ENCODE peak calls at places on chromosome 17, in ten cellular contexts. One of them, this sample, is unnamed.

GRCh38 chr17:68539536-68540469 is 27.6 kb downstream of the PRKAR1A start:
- DNase-seq in heart right ventricle: no peak
- DNase-seq in CD8-positive, alpha-beta T cell: no peak
- DNase-seq in BJ: no peak
- DNase-seq in activated CD4-positive, alpha-beta T cell treated with anti-CD3 and anti-CD28 coated beads, Interleukin-2, amount 50 U/mL, for 1 hour: no peak
- DNase-seq in fibroblast of lung: no peak
- DNase-seq in HuH-7: peak; percentile 23
- DNase-seq in activated T-helper 1 cell treated with anti-CD3 and anti-CD28 coated beads, Interleukin-2, amount 50 U/mL, for 16 hours: no peak
- DNase-seq in stimulated activated CD4-positive, alpha-beta T cell treated with anti-CD3 and anti-CD28 coated beads, TNF-alpha, amount 100 ng/mL, for 48 hours: no peak
- DNase-seq in naive thymus-derived CD4-positive, alpha-beta T cell: no peak
- DNase-seq in this sample: no peak

GRCh38 chr17:40287494-40288369 is at the start of gene CDC6:
- DNase-seq in heart right ventricle: peak; percentile 97
- DNase-seq in CD8-positive, alpha-beta T cell: peak; percentile 97
- DNase-seq in BJ: peak; percentile 96
- DNase-seq in activated CD4-positive, alpha-beta T cell treated with anti-CD3 and anti-CD28 coated beads, Interleukin-2, amount 50 U/mL, for 1 hour: peak; percentile 98
- DNase-seq in fibroblast of lung: peak; percentile 98
- DNase-seq in HuH-7: peak; percentile 88
- DNase-seq in activated T-helper 1 cell treated with anti-CD3 and anti-CD28 coated beads, Interleukin-2, amount 50 U/mL, for 16 hours: peak; percentile 97
- DNase-seq in stimulated activated CD4-positive, alpha-beta T cell treated with anti-CD3 and anti-CD28 coated beads, TNF-alpha, amount 100 ng/mL, for 48 hours: peak; percentile 97
- DNase-seq in naive thymus-derived CD4-positive, alpha-beta T cell: peak; percentile 99
- DNase-seq in this sample: peak; percentile 97

GRCh38 chr17:77778636-77779524 is 179.6 kb upstream of the TNRC6C start:
- DNase-seq in heart right ventricle: peak; percentile 71
- DNase-seq in CD8-positive, alpha-beta T cell: no peak
- DNase-seq in BJ: no peak
- DNase-seq in activated CD4-positive, alpha-beta T cell treated with anti-CD3 and anti-CD28 coated beads, Interleukin-2, amount 50 U/mL, for 1 hour: no peak
- DNase-seq in fibroblast of lung: peak; percentile 12
- DNase-seq in HuH-7: no peak
- DNase-seq in activated T-helper 1 cell treated with anti-CD3 and anti-CD28 coated beads, Interleukin-2, amount 50 U/mL, for 16 hours: no peak
- DNase-seq in stimulated activated CD4-positive, alpha-beta T cell treated with anti-CD3 and anti-CD28 coated beads, TNF-alpha, amount 100 ng/mL, for 48 hours: no peak
- DNase-seq in naive thymus-derived CD4-positive, alpha-beta T cell: no peak
- DNase-seq in this sample: no peak

GRCh38 chr17:33012522-33013033 is 20.9 kb downstream of the SPACA3 start:
- DNase-seq in heart right ventricle: no peak
- DNase-seq in CD8-positive, alpha-beta T cell: no peak
- DNase-seq in BJ: peak; percentile 51
- DNase-seq in activated CD4-positive, alpha-beta T cell treated with anti-CD3 and anti-CD28 coated beads, Interleukin-2, amount 50 U/mL, for 1 hour: no peak
- DNase-seq in fibroblast of lung: peak; percentile 96
- DNase-seq in HuH-7: no peak
- DNase-seq in activated T-helper 1 cell treated with anti-CD3 and anti-CD28 coated beads, Interleukin-2, amount 50 U/mL, for 16 hours: no peak
- DNase-seq in stimulated activated CD4-positive, alpha-beta T cell treated with anti-CD3 and anti-CD28 coated beads, TNF-alpha, amount 100 ng/mL, for 48 hours: no peak
- DNase-seq in naive thymus-derived CD4-positive, alpha-beta T cell: no peak
- DNase-seq in this sample: no peak

GRCh38 chr17:54559883-54560282 is 340.8 kb upstream of the TOM1L1 start:
- DNase-seq in heart right ventricle: no peak
- DNase-seq in CD8-positive, alpha-beta T cell: no peak
- DNase-seq in BJ: no peak
- DNase-seq in activated CD4-positive, alpha-beta T cell treated with anti-CD3 and anti-CD28 coated beads, Interleukin-2, amount 50 U/mL, for 1 hour: no peak
- DNase-seq in fibroblast of lung: no peak
- DNase-seq in HuH-7: no peak
- DNase-seq in activated T-helper 1 cell treated with anti-CD3 and anti-CD28 coated beads, Interleukin-2, amount 50 U/mL, for 16 hours: no peak
- DNase-seq in stimulated activated CD4-positive, alpha-beta T cell treated with anti-CD3 and anti-CD28 coated beads, TNF-alpha, amount 100 ng/mL, for 48 hours: no peak
- DNase-seq in naive thymus-derived CD4-positive, alpha-beta T cell: no peak
- DNase-seq in this sample: no peak

GRCh38 chr17:64159051-64159590 is 29.2 kb upstream of the ERN1 start:
- DNase-seq in heart right ventricle: no peak
- DNase-seq in CD8-positive, alpha-beta T cell: no peak
- DNase-seq in BJ: no peak
- DNase-seq in activated CD4-positive, alpha-beta T cell treated with anti-CD3 and anti-CD28 coated beads, Interleukin-2, amount 50 U/mL, for 1 hour: no peak
- DNase-seq in fibroblast of lung: no peak
- DNase-seq in HuH-7: no peak
- DNase-seq in activated T-helper 1 cell treated with anti-CD3 and anti-CD28 coated beads, Interleukin-2, amount 50 U/mL, for 16 hours: no peak
- DNase-seq in stimulated activated CD4-positive, alpha-beta T cell treated with anti-CD3 and anti-CD28 coated beads, TNF-alpha, amount 100 ng/mL, for 48 hours: no peak
- DNase-seq in naive thymus-derived CD4-positive, alpha-beta T cell: no peak
- DNase-seq in this sample: no peak

GRCh38 chr17:45221081-45221996 is at the start of gene FMNL1:
- DNase-seq in heart right ventricle: peak; percentile 73
- DNase-seq in CD8-positive, alpha-beta T cell: peak; percentile 74
- DNase-seq in BJ: no peak
- DNase-seq in activated CD4-positive, alpha-beta T cell treated with anti-CD3 and anti-CD28 coated beads, Interleukin-2, amount 50 U/mL, for 1 hour: peak; percentile 61
- DNase-seq in fibroblast of lung: no peak
- DNase-seq in HuH-7: no peak
- DNase-seq in activated T-helper 1 cell treated with anti-CD3 and anti-CD28 coated beads, Interleukin-2, amount 50 U/mL, for 16 hours: peak; percentile 37
- DNase-seq in stimulated activated CD4-positive, alpha-beta T cell treated with anti-CD3 and anti-CD28 coated beads, TNF-alpha, amount 100 ng/mL, for 48 hours: peak; percentile 50
- DNase-seq in naive thymus-derived CD4-positive, alpha-beta T cell: peak; percentile 52
- DNase-seq in this sample: peak; percentile 47

GRCh38 chr17:63442549-63443035 is 3.5 kb downstream of the CYB561 start:
- DNase-seq in heart right ventricle: no peak
- DNase-seq in CD8-positive, alpha-beta T cell: no peak
- DNase-seq in BJ: no peak
- DNase-seq in activated CD4-positive, alpha-beta T cell treated with anti-CD3 and anti-CD28 coated beads, Interleukin-2, amount 50 U/mL, for 1 hour: no peak
- DNase-seq in fibroblast of lung: no peak
- DNase-seq in HuH-7: peak; percentile 73
- DNase-seq in activated T-helper 1 cell treated with anti-CD3 and anti-CD28 coated beads, Interleukin-2, amount 50 U/mL, for 16 hours: no peak
- DNase-seq in stimulated activated CD4-positive, alpha-beta T cell treated with anti-CD3 and anti-CD28 coated beads, TNF-alpha, amount 100 ng/mL, for 48 hours: no peak
- DNase-seq in naive thymus-derived CD4-positive, alpha-beta T cell: no peak
- DNase-seq in this sample: no peak

GRCh38 chr17:58327363-58328194 is 1.0 kb downstream of the TSPOAP1 start:
- DNase-seq in heart right ventricle: no peak
- DNase-seq in CD8-positive, alpha-beta T cell: no peak
- DNase-seq in BJ: no peak
- DNase-seq in activated CD4-positive, alpha-beta T cell treated with anti-CD3 and anti-CD28 coated beads, Interleukin-2, amount 50 U/mL, for 1 hour: no peak
- DNase-seq in fibroblast of lung: peak; percentile 18
- DNase-seq in HuH-7: no peak
- DNase-seq in activated T-helper 1 cell treated with anti-CD3 and anti-CD28 coated beads, Interleukin-2, amount 50 U/mL, for 16 hours: no peak
- DNase-seq in stimulated activated CD4-positive, alpha-beta T cell treated with anti-CD3 and anti-CD28 coated beads, TNF-alpha, amount 100 ng/mL, for 48 hours: no peak
- DNase-seq in naive thymus-derived CD4-positive, alpha-beta T cell: peak; percentile 54
- DNase-seq in this sample: peak; percentile 42

GRCh38 chr17:54754560-54754959 is 146.1 kb upstream of the TOM1L1 start:
- DNase-seq in heart right ventricle: no peak
- DNase-seq in CD8-positive, alpha-beta T cell: no peak
- DNase-seq in BJ: no peak
- DNase-seq in activated CD4-positive, alpha-beta T cell treated with anti-CD3 and anti-CD28 coated beads, Interleukin-2, amount 50 U/mL, for 1 hour: no peak
- DNase-seq in fibroblast of lung: no peak
- DNase-seq in HuH-7: peak; percentile 26
- DNase-seq in activated T-helper 1 cell treated with anti-CD3 and anti-CD28 coated beads, Interleukin-2, amount 50 U/mL, for 16 hours: no peak
- DNase-seq in stimulated activated CD4-positive, alpha-beta T cell treated with anti-CD3 and anti-CD28 coated beads, TNF-alpha, amount 100 ng/mL, for 48 hours: no peak
- DNase-seq in naive thymus-derived CD4-positive, alpha-beta T cell: no peak
- DNase-seq in this sample: no peak

GRCh38 chr17:60901806-60902205 is 224.2 kb downstream of the BCAS3 start:
- DNase-seq in heart right ventricle: no peak
- DNase-seq in CD8-positive, alpha-beta T cell: no peak
- DNase-seq in BJ: peak; percentile 14
- DNase-seq in activated CD4-positive, alpha-beta T cell treated with anti-CD3 and anti-CD28 coated beads, Interleukin-2, amount 50 U/mL, for 1 hour: no peak
- DNase-seq in fibroblast of lung: peak; percentile 85
- DNase-seq in HuH-7: no peak
- DNase-seq in activated T-helper 1 cell treated with anti-CD3 and anti-CD28 coated beads, Interleukin-2, amount 50 U/mL, for 16 hours: no peak
- DNase-seq in stimulated activated CD4-positive, alpha-beta T cell treated with anti-CD3 and anti-CD28 coated beads, TNF-alpha, amount 100 ng/mL, for 48 hours: no peak
- DNase-seq in naive thymus-derived CD4-positive, alpha-beta T cell: no peak
- DNase-seq in this sample: no peak

GRCh38 chr17:55248077-55248476 is 16.7 kb upstream of the HLF start:
- DNase-seq in heart right ventricle: no peak
- DNase-seq in CD8-positive, alpha-beta T cell: no peak
- DNase-seq in BJ: no peak
- DNase-seq in activated CD4-positive, alpha-beta T cell treated with anti-CD3 and anti-CD28 coated beads, Interleukin-2, amount 50 U/mL, for 1 hour: no peak
- DNase-seq in fibroblast of lung: no peak
- DNase-seq in HuH-7: no peak
- DNase-seq in activated T-helper 1 cell treated with anti-CD3 and anti-CD28 coated beads, Interleukin-2, amount 50 U/mL, for 16 hours: no peak
- DNase-seq in stimulated activated CD4-positive, alpha-beta T cell treated with anti-CD3 and anti-CD28 coated beads, TNF-alpha, amount 100 ng/mL, for 48 hours: no peak
- DNase-seq in naive thymus-derived CD4-positive, alpha-beta T cell: no peak
- DNase-seq in this sample: no peak

GRCh38 chr17:17888821-17889220 is 52.0 kb upstream of the SREBF1 start:
- DNase-seq in heart right ventricle: no peak
- DNase-seq in CD8-positive, alpha-beta T cell: no peak
- DNase-seq in BJ: no peak
- DNase-seq in activated CD4-positive, alpha-beta T cell treated with anti-CD3 and anti-CD28 coated beads, Interleukin-2, amount 50 U/mL, for 1 hour: no peak
- DNase-seq in fibroblast of lung: no peak
- DNase-seq in HuH-7: no peak
- DNase-seq in activated T-helper 1 cell treated with anti-CD3 and anti-CD28 coated beads, Interleukin-2, amount 50 U/mL, for 16 hours: no peak
- DNase-seq in stimulated activated CD4-positive, alpha-beta T cell treated with anti-CD3 and anti-CD28 coated beads, TNF-alpha, amount 100 ng/mL, for 48 hours: no peak
- DNase-seq in naive thymus-derived CD4-positive, alpha-beta T cell: no peak
- DNase-seq in this sample: no peak

GRCh38 chr17:57519199-57519598 is 225.9 kb downstream of the CCDC182 start:
- DNase-seq in heart right ventricle: no peak
- DNase-seq in CD8-positive, alpha-beta T cell: no peak
- DNase-seq in BJ: no peak
- DNase-seq in activated CD4-positive, alpha-beta T cell treated with anti-CD3 and anti-CD28 coated beads, Interleukin-2, amount 50 U/mL, for 1 hour: no peak
- DNase-seq in fibroblast of lung: peak; percentile 72
- DNase-seq in HuH-7: no peak
- DNase-seq in activated T-helper 1 cell treated with anti-CD3 and anti-CD28 coated beads, Interleukin-2, amount 50 U/mL, for 16 hours: no peak
- DNase-seq in stimulated activated CD4-positive, alpha-beta T cell treated with anti-CD3 and anti-CD28 coated beads, TNF-alpha, amount 100 ng/mL, for 48 hours: no peak
- DNase-seq in naive thymus-derived CD4-positive, alpha-beta T cell: no peak
- DNase-seq in this sample: no peak

GRCh38 chr17:79800325-79801155 is 3.7 kb upstream of the CBX8 start:
- DNase-seq in heart right ventricle: no peak
- DNase-seq in CD8-positive, alpha-beta T cell: no peak
- DNase-seq in BJ: no peak
- DNase-seq in activated CD4-positive, alpha-beta T cell treated with anti-CD3 and anti-CD28 coated beads, Interleukin-2, amount 50 U/mL, for 1 hour: no peak
- DNase-seq in fibroblast of lung: peak; percentile 54
- DNase-seq in HuH-7: peak; percentile 83
- DNase-seq in activated T-helper 1 cell treated with anti-CD3 and anti-CD28 coated beads, Interleukin-2, amount 50 U/mL, for 16 hours: no peak
- DNase-seq in stimulated activated CD4-positive, alpha-beta T cell treated with anti-CD3 and anti-CD28 coated beads, TNF-alpha, amount 100 ng/mL, for 48 hours: no peak
- DNase-seq in naive thymus-derived CD4-positive, alpha-beta T cell: peak; percentile 58
- DNase-seq in this sample: no peak

GRCh38 chr17:47894498-47895253 is 1.4 kb upstream of the SP2 start:
- DNase-seq in heart right ventricle: no peak
- DNase-seq in CD8-positive, alpha-beta T cell: no peak
- DNase-seq in BJ: no peak
- DNase-seq in activated CD4-positive, alpha-beta T cell treated with anti-CD3 and anti-CD28 coated beads, Interleukin-2, amount 50 U/mL, for 1 hour: no peak
- DNase-seq in fibroblast of lung: no peak
- DNase-seq in HuH-7: no peak
- DNase-seq in activated T-helper 1 cell treated with anti-CD3 and anti-CD28 coated beads, Interleukin-2, amount 50 U/mL, for 16 hours: no peak
- DNase-seq in stimulated activated CD4-positive, alpha-beta T cell treated with anti-CD3 and anti-CD28 coated beads, TNF-alpha, amount 100 ng/mL, for 48 hours: no peak
- DNase-seq in naive thymus-derived CD4-positive, alpha-beta T cell: no peak
- DNase-seq in this sample: no peak